ENCODE peak calls at places on chromosomes 16 and 17, in nine cellular contexts. One of them, this sample, is unnamed.
A peak's percentile ranks its signal among the peaks of the same experiment; 100 is the strongest.

GRCh38 chr16:80932725-80933124 is 74.0 kb downstream of the CMC2 start:
- DNase-seq in lower leg skin: peak; percentile 87
- DNase-seq in pancreas: peak; percentile 7
- DNase-seq in body of pancreas: peak; percentile 28
- DNase-seq in heart left ventricle: peak; percentile 62
- DNase-seq in AG04449: peak; percentile 86
- DNase-seq in neural progenitor cell: no peak
- DNase-seq in tibial artery: peak; percentile 80
- DNase-seq in IMR-90: peak; percentile 80
- DNase-seq in this sample: peak; percentile 42

GRCh38 chr17:64115871-64116534 is 13.9 kb downstream of the ERN1 start:
- DNase-seq in AG04449: peak; percentile 45
- DNase-seq in heart left ventricle: no peak
- DNase-seq in tibial artery: no peak
- DNase-seq in lower leg skin: no peak
- DNase-seq in body of pancreas: peak; percentile 80
- DNase-seq in pancreas: peak; percentile 55
- DNase-seq in neural progenitor cell: no peak
- DNase-seq in IMR-90: peak; percentile 94
- DNase-seq in this sample: no peak

GRCh38 chr17:81509687-81510523 is 2.7 kb downstream of the ACTG1 start:
- DNase-seq in tibial artery: no peak
- DNase-seq in AG04449: no peak
- DNase-seq in neural progenitor cell: no peak
- DNase-seq in body of pancreas: no peak
- DNase-seq in heart left ventricle: no peak
- DNase-seq in lower leg skin: no peak
- DNase-seq in IMR-90: no peak
- DNase-seq in pancreas: no peak
- DNase-seq in this sample: no peak

GRCh38 chr17:7234100-7235012 is at the start of gene DVL2:
- DNase-seq in IMR-90: peak; percentile 94
- DNase-seq in pancreas: peak; percentile 95
- DNase-seq in AG04449: no peak
- DNase-seq in lower leg skin: peak; percentile 100
- DNase-seq in neural progenitor cell: peak; percentile 97
- DNase-seq in body of pancreas: peak; percentile 97
- DNase-seq in tibial artery: peak; percentile 98
- DNase-seq in heart left ventricle: peak; percentile 97
- DNase-seq in this sample: no peak

GRCh38 chr16:22369221-22369811 is 5.1 kb downstream of the CDR2 start:
- DNase-seq in heart left ventricle: peak; percentile 32
- DNase-seq in IMR-90: peak; percentile 79
- DNase-seq in pancreas: no peak
- DNase-seq in AG04449: no peak
- DNase-seq in lower leg skin: no peak
- DNase-seq in body of pancreas: no peak
- DNase-seq in neural progenitor cell: no peak
- DNase-seq in tibial artery: no peak
- DNase-seq in this sample: no peak

GRCh38 chr17:78923660-78924453 is 1.3 kb downstream of the TIMP2 start:
- DNase-seq in neural progenitor cell: peak; percentile 40
- DNase-seq in AG04449: no peak
- DNase-seq in pancreas: peak; percentile 95
- DNase-seq in heart left ventricle: peak; percentile 47
- DNase-seq in tibial artery: peak; percentile 85
- DNase-seq in lower leg skin: peak; percentile 95
- DNase-seq in body of pancreas: peak; percentile 96
- DNase-seq in IMR-90: no peak
- DNase-seq in this sample: no peak

GRCh38 chr17:39755550-39756375 is 18.0 kb downstream of the GRB7 start:
- DNase-seq in heart left ventricle: no peak
- DNase-seq in body of pancreas: no peak
- DNase-seq in AG04449: no peak
- DNase-seq in IMR-90: peak; percentile 24
- DNase-seq in neural progenitor cell: no peak
- DNase-seq in tibial artery: peak; percentile 44
- DNase-seq in lower leg skin: peak; percentile 85
- DNase-seq in pancreas: no peak
- DNase-seq in this sample: no peak

GRCh38 chr17:15194859-15195277 is 70.3 kb downstream of the PMP22 start:
- DNase-seq in neural progenitor cell: no peak
- DNase-seq in IMR-90: peak; percentile 2
- DNase-seq in tibial artery: no peak
- DNase-seq in AG04449: peak; percentile 59
- DNase-seq in pancreas: no peak
- DNase-seq in lower leg skin: no peak
- DNase-seq in body of pancreas: no peak
- DNase-seq in heart left ventricle: no peak
- DNase-seq in this sample: no peak

GRCh38 chr17:59761385-59762021 is 54.0 kb downstream of the VMP1 start:
- DNase-seq in AG04449: peak; percentile 97
- DNase-seq in IMR-90: peak; percentile 86
- DNase-seq in lower leg skin: no peak
- DNase-seq in pancreas: no peak
- DNase-seq in body of pancreas: no peak
- DNase-seq in tibial artery: no peak
- DNase-seq in neural progenitor cell: peak; percentile 54
- DNase-seq in heart left ventricle: no peak
- DNase-seq in this sample: no peak

GRCh38 chr16:85174871-85175723 is 62.8 kb upstream of the CIBAR2 start:
- DNase-seq in body of pancreas: no peak
- DNase-seq in tibial artery: no peak
- DNase-seq in IMR-90: peak; percentile 54
- DNase-seq in heart left ventricle: no peak
- DNase-seq in neural progenitor cell: no peak
- DNase-seq in lower leg skin: no peak
- DNase-seq in pancreas: no peak
- DNase-seq in AG04449: no peak
- DNase-seq in this sample: no peak

GRCh38 chr16:67781548-67781921 is 24.8 kb downstream of the RANBP10 start:
- DNase-seq in heart left ventricle: no peak
- DNase-seq in IMR-90: no peak
- DNase-seq in body of pancreas: no peak
- DNase-seq in tibial artery: no peak
- DNase-seq in pancreas: no peak
- DNase-seq in neural progenitor cell: no peak
- DNase-seq in AG04449: no peak
- DNase-seq in lower leg skin: no peak
- DNase-seq in this sample: no peak

GRCh38 chr17:47735536-47736011 is 2.5 kb downstream of the TBX21 start:
- DNase-seq in lower leg skin: no peak
- DNase-seq in heart left ventricle: no peak
- DNase-seq in body of pancreas: no peak
- DNase-seq in tibial artery: no peak
- DNase-seq in IMR-90: no peak
- DNase-seq in neural progenitor cell: no peak
- DNase-seq in AG04449: no peak
- DNase-seq in pancreas: no peak
- DNase-seq in this sample: no peak

GRCh38 chr17:49545811-49546545 is 29.7 kb upstream of the NXPH3 start:
- DNase-seq in neural progenitor cell: no peak
- DNase-seq in tibial artery: no peak
- DNase-seq in AG04449: no peak
- DNase-seq in lower leg skin: peak; percentile 72
- DNase-seq in body of pancreas: no peak
- DNase-seq in pancreas: no peak
- DNase-seq in heart left ventricle: no peak
- DNase-seq in IMR-90: no peak
- DNase-seq in this sample: no peak

GRCh38 chr16:77894054-77894632 is 105.8 kb downstream of the VAT1L start:
- DNase-seq in IMR-90: no peak
- DNase-seq in pancreas: no peak
- DNase-seq in body of pancreas: no peak
- DNase-seq in lower leg skin: peak; percentile 49
- DNase-seq in AG04449: no peak
- DNase-seq in tibial artery: no peak
- DNase-seq in heart left ventricle: peak; percentile 26
- DNase-seq in neural progenitor cell: no peak
- DNase-seq in this sample: no peak

GRCh38 chr16:81738831-81739496 is 40.1 kb upstream of the PLCG2 start:
- DNase-seq in heart left ventricle: peak; percentile 63
- DNase-seq in tibial artery: peak; percentile 79
- DNase-seq in pancreas: no peak
- DNase-seq in AG04449: no peak
- DNase-seq in neural progenitor cell: no peak
- DNase-seq in body of pancreas: peak; percentile 63
- DNase-seq in lower leg skin: peak; percentile 87
- DNase-seq in IMR-90: no peak
- DNase-seq in this sample: no peak

GRCh38 chr16:62665269-62665668 is 629.0 kb upstream of the CDH8 start:
- DNase-seq in heart left ventricle: no peak
- DNase-seq in lower leg skin: no peak
- DNase-seq in AG04449: no peak
- DNase-seq in IMR-90: no peak
- DNase-seq in body of pancreas: no peak
- DNase-seq in pancreas: no peak
- DNase-seq in neural progenitor cell: peak; percentile 85
- DNase-seq in tibial artery: no peak
- DNase-seq in this sample: no peak

GRCh38 chr17:9120471-9120870 is 99.2 kb downstream of the NTN1 start:
- DNase-seq in heart left ventricle: no peak
- DNase-seq in tibial artery: peak; percentile 61
- DNase-seq in lower leg skin: no peak
- DNase-seq in pancreas: no peak
- DNase-seq in AG04449: no peak
- DNase-seq in IMR-90: no peak
- DNase-seq in body of pancreas: no peak
- DNase-seq in neural progenitor cell: peak; percentile 45
- DNase-seq in this sample: no peak
- TF ChIP-seq CTCF in heart left ventricle: no peak
- TF ChIP-seq CTCF in tibial artery: peak; percentile 29
- TF ChIP-seq CTCF in lower leg skin: no peak
- TF ChIP-seq CTCF in pancreas: no peak
- TF ChIP-seq CTCF in AG04449: no peak
- TF ChIP-seq CTCF in IMR-90: no peak
- TF ChIP-seq CTCF in body of pancreas: no peak
- TF ChIP-seq CTCF in neural progenitor cell: peak; percentile 63
- TF ChIP-seq CTCF in this sample: peak; percentile 45

DNA sequence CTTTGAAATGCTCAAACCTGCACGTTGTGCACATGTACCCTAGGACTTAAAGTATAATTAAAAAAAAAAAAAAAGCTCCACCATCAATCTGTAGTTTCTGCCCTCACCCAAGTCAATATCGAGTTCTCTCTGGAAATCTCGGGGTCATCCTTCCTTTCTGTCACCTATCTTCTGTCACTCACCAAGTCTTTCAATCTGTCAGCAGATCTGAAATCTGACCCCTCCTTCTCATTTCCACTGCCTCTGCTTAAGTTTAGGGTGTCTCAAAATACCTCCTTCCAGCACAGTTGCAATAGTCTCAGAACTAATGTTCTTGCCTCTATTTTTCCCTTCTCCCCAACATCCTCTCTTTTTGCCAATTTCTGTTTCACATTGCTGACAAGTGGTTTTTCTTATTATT is 32.3 kb downstream of the FTO start:
- DNase-seq in pancreas: no peak
- DNase-seq in body of pancreas: no peak
- DNase-seq in heart left ventricle: no peak
- DNase-seq in lower leg skin: no peak
- DNase-seq in IMR-90: no peak
- DNase-seq in AG04449: no peak
- DNase-seq in neural progenitor cell: no peak
- DNase-seq in tibial artery: no peak
- DNase-seq in this sample: no peak
- H3K4me3 ChIP-seq in pancreas: no peak overlapping the region
- H3K4me3 ChIP-seq in body of pancreas: no peak overlapping the region
- H3K4me3 ChIP-seq in heart left ventricle: no peak overlapping the region
- H3K4me3 ChIP-seq in lower leg skin: no peak overlapping the region
- H3K4me3 ChIP-seq in IMR-90: no peak overlapping the region
- H3K4me3 ChIP-seq in AG04449: no peak overlapping the region
- H3K4me3 ChIP-seq in neural progenitor cell: no peak overlapping the region
- H3K4me3 ChIP-seq in tibial artery: no peak overlapping the region
- H3K4me3 ChIP-seq in this sample: no peak overlapping the region

DNA sequence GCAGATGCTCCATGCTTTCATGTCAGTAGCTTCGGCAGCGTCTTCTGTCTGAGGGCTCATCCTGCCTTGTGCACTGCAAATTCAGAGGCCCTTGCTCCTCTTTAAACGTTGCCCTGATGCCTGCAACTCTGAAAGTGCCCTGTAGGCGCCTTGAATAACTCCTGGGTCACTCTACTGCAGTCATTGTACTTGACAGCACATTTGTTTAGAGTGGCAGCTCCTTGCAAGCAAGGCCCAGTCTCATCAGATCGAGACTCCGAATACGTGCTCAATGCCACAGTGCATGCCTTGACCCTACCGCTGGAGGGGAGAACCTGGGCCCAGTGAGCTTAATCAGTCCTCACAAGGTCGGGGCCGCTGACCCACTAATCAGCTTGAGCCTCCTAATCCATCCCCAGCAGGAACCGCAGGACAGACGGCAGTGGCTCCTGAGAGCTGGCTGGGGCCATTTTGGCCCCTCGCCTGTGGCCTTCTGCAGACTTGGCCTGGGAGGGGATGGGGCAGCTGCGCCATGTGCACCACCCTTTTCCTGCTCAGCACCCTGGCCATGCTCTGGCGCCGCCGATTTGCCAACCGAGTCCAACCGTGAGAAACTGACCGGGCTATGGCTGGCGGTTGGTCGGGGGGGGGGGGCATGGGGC is at the start of gene PRCD:
- DNase-seq in body of pancreas: no peak
- DNase-seq in pancreas: no peak
- DNase-seq in tibial artery: peak; percentile 59
- DNase-seq in AG04449: no peak
- DNase-seq in IMR-90: no peak
- DNase-seq in lower leg skin: peak; percentile 83
- DNase-seq in neural progenitor cell: peak; percentile 47
- DNase-seq in heart left ventricle: no peak
- DNase-seq in this sample: no peak
- TF ChIP-seq CTCF in body of pancreas: no peak
- TF ChIP-seq CTCF in pancreas: no peak
- TF ChIP-seq CTCF in tibial artery: no peak
- TF ChIP-seq CTCF in AG04449: no peak
- TF ChIP-seq CTCF in IMR-90: no peak
- TF ChIP-seq CTCF in lower leg skin: no peak
- TF ChIP-seq CTCF in neural progenitor cell: peak; percentile 22
- TF ChIP-seq CTCF in heart left ventricle: no peak
- TF ChIP-seq CTCF in this sample: peak; percentile 2

DNA sequence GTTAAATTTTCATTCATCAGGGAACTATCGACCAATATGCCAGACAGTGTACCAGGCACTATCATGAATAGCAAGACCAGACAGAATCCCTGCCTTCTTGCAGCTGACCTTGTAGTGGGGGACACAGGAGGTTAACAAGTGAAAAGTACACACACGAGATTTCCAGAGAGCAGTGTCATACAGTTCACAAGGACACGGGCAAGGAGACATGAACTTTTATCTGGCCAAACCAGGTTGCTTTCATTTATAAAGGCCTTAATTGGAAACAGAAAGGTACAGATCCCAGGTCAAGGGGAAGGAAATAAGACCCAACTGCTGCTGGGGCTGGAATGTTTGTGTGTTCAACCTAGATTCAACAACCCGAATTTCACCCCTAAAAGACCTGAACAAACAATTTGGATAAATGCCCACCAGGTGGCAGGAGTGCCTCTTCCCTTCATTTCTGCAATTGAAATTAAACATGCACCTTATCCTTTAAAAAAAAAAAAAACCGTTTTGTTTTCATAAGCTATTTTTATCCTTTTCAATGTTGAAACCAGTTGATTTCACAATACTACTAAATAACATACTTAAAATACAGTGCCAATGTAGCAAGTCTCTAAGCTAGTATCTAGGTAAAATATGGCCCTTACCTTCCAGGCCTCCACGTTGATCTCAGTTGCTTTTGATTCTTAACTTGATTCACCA is 65.9 kb downstream of the EMP2 start:
- DNase-seq in neural progenitor cell: peak; percentile 59
- DNase-seq in pancreas: peak; percentile 52
- DNase-seq in tibial artery: no peak
- DNase-seq in AG04449: peak; percentile 34
- DNase-seq in lower leg skin: peak; percentile 77
- DNase-seq in heart left ventricle: peak; percentile 31
- DNase-seq in body of pancreas: peak; percentile 80
- DNase-seq in IMR-90: peak; percentile 70
- DNase-seq in this sample: no peak
- H3K4me3 ChIP-seq in neural progenitor cell: no peak overlapping the region
- H3K4me3 ChIP-seq in pancreas: no peak overlapping the region
- H3K4me3 ChIP-seq in tibial artery: no peak overlapping the region
- H3K4me3 ChIP-seq in AG04449: no peak overlapping the region
- H3K4me3 ChIP-seq in lower leg skin: no peak overlapping the region
- H3K4me3 ChIP-seq in heart left ventricle: no peak overlapping the region
- H3K4me3 ChIP-seq in body of pancreas: no peak overlapping the region
- H3K4me3 ChIP-seq in IMR-90: no peak overlapping the region
- H3K4me3 ChIP-seq in this sample: no peak overlapping the region

This sample was measured in HFF-Myc.